ENCODE peak calls at places on chromosomes 6 and 20, in six cellular contexts. C is A549, F is ovary, O is stomach, P is pancreas, Q is tibial nerve. L is an unnamed sample.
A peak's percentile ranks its signal among the peaks of the same experiment; 100 is the strongest.

GRCh38 chr6:127710668-127711067 is 133.7 kb downstream of the C6orf58 start:
- DNase-seq in C (no peak), F (no peak), O (no peak), P (no peak), Q (no peak), L (no peak)

GRCh38 chr6:96783307-96783706 is 54.0 kb downstream of the GPR63 start:
- DNase-seq in C (no peak), F (no peak), O (no peak), P (peak; percentile 33), Q (no peak), L (no peak)

GRCh38 chr6:5159162-5159561 is 74.0 kb downstream of the PPP1R3G start:
- DNase-seq in C (no peak), F (no peak), O (no peak), P (no peak), Q (no peak), L (no peak)

GRCh38 chr6:16184129-16184528 is 54.3 kb upstream of the GMPR start:
- DNase-seq in C (peak; percentile 7), F (no peak), O (peak; percentile 69), P (no peak), Q (no peak), L (no peak)

GRCh38 chr6:85977661-85978060 is 335.0 kb upstream of the SYNCRIP start:
- DNase-seq in C (no peak), F (no peak), O (no peak), P (no peak), Q (no peak), L (no peak)

GRCh38 chr6:127406122-127406521 is 53.1 kb downstream of the KIAA0408 start:
- DNase-seq in C (no peak), F (no peak), O (no peak), P (no peak), Q (no peak), L (no peak)

GRCh38 chr6:117206951-117207687 is 58.2 kb upstream of the VGLL2 start:
- DNase-seq in C (no peak), F (no peak), O (no peak), P (no peak), Q (no peak), L (no peak)

GRCh38 chr20:38840053-38840893 is 34.8 kb downstream of the PPP1R16B start:
- DNase-seq in C (no peak), F (no peak), O (no peak), P (no peak), Q (no peak), L (no peak)

GRCh38 chr20:63361507-63362425 is 617 bp upstream of the CHRNA4 start:
- DNase-seq in C (no peak), F (no peak), O (no peak), P (no peak), Q (no peak), L (no peak)

GRCh38 chr6:47007657-47008396 is 34.3 kb downstream of the ADGRF1 start:
- DNase-seq in C (no peak), F (no peak), O (no peak), P (no peak), Q (no peak), L (no peak)

GRCh38 chr6:28399370-28400121 is at the start of gene ZSCAN12:
- DNase-seq in C (peak; percentile 31), F (peak; percentile 76), O (peak; percentile 78), P (peak; percentile 79), Q (peak; percentile 52), L (peak; percentile 79)

GRCh38 chr20:60765821-60766403 is 486.1 kb upstream of the CDH4 start:
- DNase-seq in C (no peak), F (no peak), O (no peak), P (no peak), Q (no peak), L (no peak)

GRCh38 chr20:32982617-32983458 is 21.4 kb downstream of the SUN5 start:
- DNase-seq in C (no peak), F (no peak), O (peak; percentile 38), P (no peak), Q (no peak), L (no peak)

GRCh38 chr6:56690519-56691200 is 48.0 kb upstream of the DST start:
- DNase-seq in C (no peak), F (no peak), O (no peak), P (no peak), Q (no peak), L (no peak)
- H3K4me1 ChIP-seq in C (peaks cover 74% of the 10 kb centered on the region), F (peaks cover 10% of the 10 kb centered on the region), O (no peaks in the 10 kb centered on the region), P (peaks cover 9% of the 10 kb centered on the region), Q (peaks cover 83% of the 10 kb centered on the region), L (no peaks in the 10 kb centered on the region)

DNA sequence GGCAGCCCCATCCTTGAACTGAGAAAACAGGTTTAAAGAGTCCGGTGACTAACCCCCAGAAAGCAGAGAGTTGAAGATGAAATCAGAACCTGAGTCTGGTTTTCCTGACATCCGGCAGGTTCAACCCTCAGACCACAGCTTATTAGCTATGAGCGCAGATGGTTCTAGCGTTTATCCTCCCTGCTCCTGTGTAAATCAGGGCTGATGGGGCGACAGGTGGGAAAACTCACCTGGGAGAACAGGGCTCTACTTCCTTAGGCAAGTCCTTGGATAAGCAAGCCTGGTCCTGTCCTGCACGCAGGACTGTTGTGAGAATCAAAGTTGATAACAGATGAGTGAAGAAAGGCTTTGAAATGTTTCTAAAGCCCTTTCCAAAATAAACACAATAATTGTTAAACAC is 31.4 kb downstream of the GHRH start:
- DNase-seq in C (no peak), F (no peak), O (no peak), P (no peak), Q (no peak), L (no peak)
- H3K27ac ChIP-seq in C (no peak overlapping the region), F (no peak overlapping the region), O (no peak overlapping the region), P (no peak overlapping the region), Q (no peak overlapping the region), L (no peak overlapping the region)

GRCh38 chr6:138105880-138106664 is 1.1 kb downstream of the PERP start:
- DNase-seq in C (no peak), F (no peak), O (no peak), P (peak; percentile 28), Q (no peak), L (no peak)
- H3K4me3 ChIP-seq in C (peak overlapping the region; percentile 67), F (peak overlapping the region; percentile 59), O (peak overlapping the region; percentile 78), P (peak overlapping the region; percentile 69), Q (no peak overlapping the region), L (peak overlapping the region; percentile 60)

GRCh38 chr6:137928286-137928685 is 61.2 kb downstream of the TNFAIP3 start:
- DNase-seq in C (no peak), F (no peak), O (no peak), P (no peak), Q (no peak), L (no peak)

GRCh38 chr6:137926207-137926731 is 59.2 kb downstream of the TNFAIP3 start:
- DNase-seq in C (no peak), F (no peak), O (no peak), P (no peak), Q (peak; percentile 43), L (no peak)

GRCh38 chr6:137925299-137925698 is 58.2 kb downstream of the TNFAIP3 start:
- DNase-seq in C (no peak), F (no peak), O (no peak), P (no peak), Q (no peak), L (no peak)

GRCh38 chr6:137926985-137927384 is 59.9 kb downstream of the TNFAIP3 start:
- DNase-seq in C (no peak), F (no peak), O (no peak), P (no peak), Q (no peak), L (no peak)

GRCh38 chr6:137927777-137928218 is 60.7 kb downstream of the TNFAIP3 start:
- DNase-seq in C (no peak), F (no peak), O (no peak), P (no peak), Q (no peak), L (peak; percentile 71)
- H3K4me1 ChIP-seq in C (no peaks in the 10 kb centered on the region), F (peaks cover 2% of the 10 kb centered on the region), O (no peaks in the 10 kb centered on the region), P (peaks cover 6% of the 10 kb centered on the region), Q (peaks cover 32% of the 10 kb centered on the region), L (peaks cover 19% of the 10 kb centered on the region)

GRCh38 chr20:45576995-45577394 is 2.1 kb downstream of the WFDC8 start:
- DNase-seq in C (no peak), F (no peak), O (no peak), P (no peak), Q (no peak), L (no peak)
- H3K27ac ChIP-seq in C (no peak overlapping the region), F (no peak overlapping the region), O (no peak overlapping the region), P (no peak overlapping the region), Q (no peak overlapping the region), L (no peak overlapping the region)

GRCh38 chr6:155314773-155315515 is 660 bp upstream of the TFB1M start:
- DNase-seq in C (peak; percentile 25), F (peak; percentile 28), O (peak; percentile 64), P (peak; percentile 62), Q (peak; percentile 73), L (no peak)

GRCh38 chr6:155316419-155316818 is 2.1 kb upstream of the TFB1M start:
- DNase-seq in C (no peak), F (no peak), O (no peak), P (no peak), Q (no peak), L (no peak)

GRCh38 chr6:155315516-155315871 is 1.2 kb upstream of the TFB1M start:
- DNase-seq in C (no peak), F (no peak), O (no peak), P (no peak), Q (no peak), L (no peak)

GRCh38 chr6:155313602-155314091 is 637 bp downstream of the TFB1M start:
- DNase-seq in C (peak; percentile 5), F (no peak), O (no peak), P (no peak), Q (no peak), L (no peak)

GRCh38 chr6:155314092-155314772 is at the start of gene TFB1M:
- DNase-seq in C (peak; percentile 62), F (peak; percentile 98), O (peak; percentile 99), P (peak; percentile 98), Q (peak; percentile 92), L (peak; percentile 97)
- H3K4me3 ChIP-seq in C (peak within 1 kb of the TSS; percentile 81), F (peak within 1 kb of the TSS; percentile 82), O (peak within 1 kb of the TSS; percentile 86), P (peak within 1 kb of the TSS; percentile 75), Q (peak within 1 kb of the TSS; percentile 81), L (peak within 1 kb of the TSS; percentile 86)

DNA sequence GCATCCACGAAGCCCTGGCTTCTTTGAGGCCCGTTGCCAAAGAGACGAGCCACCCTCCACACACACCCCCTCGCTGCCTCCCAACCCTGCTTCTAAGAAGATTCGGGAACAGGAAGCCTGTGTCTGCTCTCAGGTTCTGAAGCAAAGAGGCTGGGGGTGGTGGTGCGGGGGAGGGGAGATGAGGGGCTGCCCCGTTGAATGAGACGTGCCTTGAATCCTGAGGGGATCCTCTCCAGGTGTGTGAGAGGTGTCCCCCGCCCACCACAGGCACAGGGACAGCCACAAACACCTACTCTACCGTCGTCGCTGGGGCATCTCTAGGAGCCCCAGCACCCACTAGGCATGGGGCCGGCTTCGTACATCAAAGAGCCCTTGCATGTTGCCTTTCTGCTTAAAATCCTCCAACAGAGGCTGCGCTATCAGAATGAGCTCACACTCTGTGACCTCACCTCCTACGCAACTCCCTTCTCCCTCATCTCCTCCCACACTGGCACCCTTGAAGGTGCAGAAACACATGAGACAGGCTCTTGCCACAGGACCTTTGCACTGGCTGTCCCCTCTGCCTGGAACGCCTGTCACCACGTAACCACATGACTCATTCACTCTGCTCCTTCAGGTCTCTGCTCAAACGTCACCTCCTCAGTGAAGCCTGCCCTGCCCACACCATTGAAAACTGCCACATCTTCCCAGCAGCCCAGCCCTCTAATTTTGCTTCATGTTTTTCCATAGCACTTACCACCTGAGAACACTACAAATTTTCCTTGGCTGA is 58.5 kb downstream of the PREX1 start:
- DNase-seq in C (no peak), F (no peak), O (peak; percentile 33), P (no peak), Q (no peak), L (peak; percentile 45)
- H3K4me1 ChIP-seq in C (no peaks in the 10 kb centered on the region), F (peaks cover 2% of the 10 kb centered on the region), O (peaks cover 4% of the 10 kb centered on the region), P (no peaks in the 10 kb centered on the region), Q (peaks cover 42% of the 10 kb centered on the region), L (peaks cover 25% of the 10 kb centered on the region)

L was measured in naive thymus-derived CD4-positive, alpha-beta T cell.